ENCODE peak calls at places on chromosomes 12 and 14, in six cellular contexts. A is upper lobe of left lung, L is A549, E is GM12878, D is sigmoid colon, F is suprapubic skin. Q is an unnamed sample.

GRCh38 chr12:67391034-67391433 is 121.9 kb downstream of the CAND1 start:
- DNase-seq in A (no peak), L (no peak), E (no peak), D (no peak), F (no peak), Q (no peak)

GRCh38 chr12:132439333-132439904 is 50.5 kb upstream of the FBRSL1 start:
- DNase-seq in A (no peak), L (no peak), E (no peak), D (no peak), F (no peak), Q (no peak)

GRCh38 chr12:14841761-14842160 is 1.6 kb downstream of the ART4 start:
- DNase-seq in A (peak; percentile 48), L (peak; percentile 46), E (no peak), D (peak; percentile 83), F (peak; percentile 76), Q (no peak)

GRCh38 chr12:110200124-110200417 is 75.9 kb downstream of the IFT81 start:
- DNase-seq in A (no peak), L (no peak), E (no peak), D (no peak), F (no peak), Q (no peak)

GRCh38 chr14:104111301-104112112 is 26.0 kb downstream of the ASPG start:
- DNase-seq in A (no peak), L (no peak), E (no peak), D (no peak), F (peak; percentile 55), Q (peak; percentile 26)

GRCh38 chr14:104721704-104722431 is 2.2 kb upstream of the ADSS1 start:
- DNase-seq in A (no peak), L (no peak), E (no peak), D (no peak), F (no peak), Q (no peak)

GRCh38 chr12:12564911-12565310 is 2.2 kb upstream of the DUSP16 start:
- DNase-seq in A (no peak), L (no peak), E (no peak), D (no peak), F (no peak), Q (no peak)

GRCh38 chr12:72432037-72432604 is 160.0 kb downstream of the TRHDE start:
- DNase-seq in A (no peak), L (no peak), E (no peak), D (no peak), F (no peak), Q (no peak)

GRCh38 chr12:104990950-104991349 is 4.8 kb downstream of the NOPCHAP1 start:
- DNase-seq in A (no peak), L (no peak), E (no peak), D (no peak), F (no peak), Q (no peak)

GRCh38 chr12:2323538-2324261 is 270.9 kb downstream of the CACNA1C start:
- DNase-seq in A (no peak), L (no peak), E (no peak), D (no peak), F (no peak), Q (no peak)

GRCh38 chr12:127819066-127819465 is 447.9 kb upstream of the TMEM132C start:
- DNase-seq in A (no peak), L (no peak), E (no peak), D (no peak), F (no peak), Q (no peak)

GRCh38 chr12:56991319-56991906 is 14.9 kb downstream of the ZBTB39 start:
- DNase-seq in A (peak; percentile 38), L (no peak), E (no peak), D (peak; percentile 78), F (no peak), Q (no peak)

GRCh38 chr12:116539361-116539771 is 19.8 kb upstream of the MAP1LC3B2 start:
- DNase-seq in A (no peak), L (no peak), E (no peak), D (no peak), F (no peak), Q (no peak)

DNA sequence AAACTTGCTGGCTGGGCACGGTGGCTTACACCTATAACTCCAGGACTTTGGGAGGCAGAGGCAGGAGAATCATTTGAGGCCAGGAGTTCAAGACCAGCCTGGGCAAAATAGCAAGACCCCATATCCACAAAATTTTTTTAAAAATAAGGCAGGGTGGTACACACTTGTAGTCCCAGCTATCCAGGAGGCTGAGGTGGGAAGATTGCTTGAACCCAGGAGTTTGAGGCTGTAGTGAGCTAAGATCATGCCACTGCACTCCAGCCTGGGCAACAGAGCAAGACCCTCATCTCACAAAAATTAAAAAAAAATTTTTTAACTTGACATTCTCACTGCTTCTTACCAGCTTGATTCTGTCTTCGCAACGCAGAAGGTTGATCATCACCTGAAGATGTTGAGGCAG is 39.5 kb downstream of the SSH1 start:
- DNase-seq in A (no peak), L (no peak), E (no peak), D (no peak), F (no peak), Q (no peak)
- TF ChIP-seq EP300 in A (no peak), L (no peak), E (no peak), D (no peak), F (no peak), Q (no peak)

DNA sequence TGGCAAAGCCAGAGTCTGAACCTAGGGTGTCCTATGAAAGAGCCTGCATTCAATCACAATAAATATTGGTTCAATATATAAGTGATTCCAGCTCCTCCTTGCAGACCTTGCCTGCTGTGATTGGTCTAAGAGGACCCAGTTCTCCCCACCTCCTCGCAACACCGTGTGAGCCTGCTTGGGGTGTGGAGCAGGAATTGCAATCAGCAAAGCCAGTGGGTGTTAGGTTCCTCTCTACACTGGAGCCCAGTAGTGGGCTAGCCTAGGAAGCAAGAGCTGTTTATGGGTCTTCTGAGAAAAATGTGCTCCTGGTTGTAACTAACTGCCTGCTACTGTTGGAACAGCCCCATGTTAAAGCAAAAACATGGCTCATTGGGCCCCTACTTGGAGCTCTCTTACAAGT is 3.5 kb upstream of the SELPLG start:
- DNase-seq in A (no peak), L (no peak), E (no peak), D (no peak), F (peak; percentile 46), Q (no peak)
- H3K27ac ChIP-seq in A (no peak overlapping the region), L (no peak overlapping the region), E (peak overlapping the region; percentile 65), D (no peak overlapping the region), F (no peak overlapping the region), Q (peak overlapping the region; percentile 32)

GRCh38 chr14:89401241-89401640 is 15.8 kb downstream of the FOXN3 start:
- DNase-seq in A (no peak), L (no peak), E (no peak), D (no peak), F (peak; percentile 33), Q (no peak)

GRCh38 chr14:89399157-89399556 is 17.9 kb downstream of the FOXN3 start:
- DNase-seq in A (no peak), L (no peak), E (no peak), D (peak; percentile 53), F (peak; percentile 46), Q (no peak)

GRCh38 chr14:89397569-89397968 is 19.5 kb downstream of the FOXN3 start:
- DNase-seq in A (no peak), L (no peak), E (no peak), D (no peak), F (peak; percentile 16), Q (no peak)

GRCh38 chr14:89400529-89400928 is 16.5 kb downstream of the FOXN3 start:
- DNase-seq in A (no peak), L (no peak), E (no peak), D (no peak), F (peak; percentile 37), Q (no peak)

DNA sequence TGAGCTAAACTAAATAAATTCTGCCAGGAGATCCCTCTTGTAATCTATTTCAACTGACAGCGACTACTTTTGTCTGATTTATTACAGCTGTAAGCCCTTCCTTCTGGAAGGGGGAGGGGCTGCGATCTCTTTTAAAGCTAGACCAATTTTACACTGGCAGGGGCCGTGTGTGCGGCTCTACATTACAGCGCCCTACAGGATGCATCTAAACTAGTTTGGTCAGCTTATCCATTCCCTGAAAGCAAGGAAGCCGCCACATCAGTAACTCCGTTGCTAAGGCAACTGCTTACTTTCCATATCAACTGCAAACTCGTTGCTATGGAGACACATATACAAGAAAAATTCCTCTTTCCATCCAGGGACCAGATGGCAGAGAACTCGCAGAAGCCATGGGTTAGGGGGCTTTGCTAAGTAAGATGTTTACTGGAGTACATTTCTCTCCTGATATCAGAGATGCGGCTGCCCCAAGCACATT is 17.4 kb downstream of the FOXN3 start:
- DNase-seq in A (no peak), L (no peak), E (no peak), D (peak; percentile 51), F (peak; percentile 49), Q (no peak)
- TF ChIP-seq EP300 in A (no peak), L (no peak), E (no peak), D (no peak), F (no peak), Q (no peak)

DNA sequence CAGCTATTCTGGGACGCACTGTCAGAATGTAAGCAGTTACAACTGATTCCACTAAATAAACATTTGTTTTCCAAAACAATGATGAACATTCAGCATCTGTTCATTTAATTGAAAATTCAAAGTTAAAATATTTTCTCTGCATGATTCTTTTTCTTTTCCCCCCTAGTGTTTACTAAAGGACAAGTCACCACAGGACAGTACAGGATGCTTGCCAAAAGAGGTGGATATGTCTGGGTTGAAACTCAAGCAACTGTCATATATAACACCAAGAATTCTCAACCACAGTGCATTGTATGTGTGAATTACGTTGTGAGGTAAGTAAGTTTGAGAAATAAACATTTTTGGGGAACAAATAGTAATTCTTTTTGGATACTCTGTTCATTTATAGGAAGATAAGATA is 28.2 kb upstream of the SNAPC1 start:
- DNase-seq in A (no peak), L (no peak), E (no peak), D (no peak), F (no peak), Q (no peak)
- H3K27ac ChIP-seq in A (no peak overlapping the region), L (no peak overlapping the region), E (no peak overlapping the region), D (no peak overlapping the region), F (no peak overlapping the region), Q (no peak overlapping the region)

DNA sequence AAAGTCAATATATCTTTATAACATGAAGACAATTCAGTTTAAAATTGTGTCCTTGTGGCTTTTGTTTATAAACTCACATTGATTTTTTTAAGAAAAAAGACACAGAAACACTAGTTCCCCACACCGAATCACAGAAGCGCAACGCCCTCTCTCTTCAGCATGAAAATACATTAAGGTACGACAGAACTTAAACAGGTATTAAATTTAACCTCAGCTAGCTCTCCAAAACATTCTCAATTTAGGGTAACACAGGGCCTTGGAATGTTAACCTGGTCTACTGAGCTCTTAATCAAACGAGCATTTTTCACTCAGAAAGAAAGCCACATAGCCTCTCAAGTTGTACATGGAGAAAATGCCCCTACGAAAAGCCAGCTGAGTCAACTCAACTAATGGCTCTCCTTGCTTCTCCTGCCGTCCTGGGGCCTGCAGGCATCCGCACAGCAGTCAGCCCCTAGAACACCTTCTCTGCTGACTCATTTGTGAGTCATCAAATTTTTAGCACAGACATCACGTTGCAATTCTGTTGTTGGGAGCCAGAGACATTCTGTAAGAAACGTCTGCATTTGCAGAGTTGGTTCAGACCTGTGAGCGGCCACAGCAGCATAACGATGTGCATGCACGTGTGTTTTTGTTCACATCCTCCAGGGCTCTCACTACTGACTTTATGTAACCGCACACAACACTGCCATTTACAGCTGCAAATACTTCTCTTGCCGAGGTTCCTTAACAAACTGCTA is 141.6 kb downstream of the ITPR2 start:
- DNase-seq in A (no peak), L (peak; percentile 64), E (no peak), D (no peak), F (no peak), Q (no peak)
- TF ChIP-seq EP300 in A (no peak), L (no peak), E (no peak), D (no peak), F (no peak), Q (no peak)

GRCh38 chr12:124870515-124870914 is 6.9 kb upstream of the SCARB1 start:
- DNase-seq in A (no peak), L (no peak), E (no peak), D (no peak), F (no peak), Q (no peak)
- H3K27ac ChIP-seq in A (no peak overlapping the region), L (no peak overlapping the region), E (no peak overlapping the region), D (no peak overlapping the region), F (no peak overlapping the region), Q (no peak overlapping the region)